ENCODE peak calls at places on chromosomes 1 and 21, in ten cellular contexts. One of them, this sample, is unnamed.

GRCh38 chr1:185317886-185318310 is 855 bp upstream of the IVNS1ABP start:
- DNase-seq in activated T-helper 2 cell treated with anti-CD3 and anti-CD28 coated beads, Interferon-gamma antibody, Interleukin-2, Interleukin-4, amounts not matched to agents 10 μg/mL and 5 μg/mL and 100 μg/mL, durations not matched to agents 14 hours and 24 hours and 36 hours: peak; percentile 69
- DNase-seq in midbrain: peak; percentile 42
- DNase-seq in left cardiac atrium: peak; percentile 28
- DNase-seq in MG63: peak; percentile 27
- DNase-seq in heart left ventricle: peak; percentile 42
- DNase-seq in EL: no peak
- DNase-seq in AG04450: no peak
- DNase-seq in iPS DF 19.7: no peak
- DNase-seq in iris pigment epithelial cell: peak; percentile 31
- DNase-seq in this sample: peak; percentile 69

GRCh38 chr1:13832536-13832935 is 132.5 kb downstream of the PRDM2 start:
- DNase-seq in iris pigment epithelial cell: no peak
- DNase-seq in heart left ventricle: no peak
- DNase-seq in midbrain: no peak
- DNase-seq in iPS DF 19.7: no peak
- DNase-seq in activated T-helper 2 cell treated with anti-CD3 and anti-CD28 coated beads, Interferon-gamma antibody, Interleukin-2, Interleukin-4, amounts not matched to agents 10 μg/mL and 5 μg/mL and 100 μg/mL, durations not matched to agents 14 hours and 24 hours and 36 hours: no peak
- DNase-seq in AG04450: no peak
- DNase-seq in EL: no peak
- DNase-seq in MG63: no peak
- DNase-seq in left cardiac atrium: no peak
- DNase-seq in this sample: no peak

GRCh38 chr1:110588486-110588885 is 17.7 kb downstream of the KCNA2 start:
- DNase-seq in iPS DF 19.7: no peak
- DNase-seq in midbrain: no peak
- DNase-seq in EL: no peak
- DNase-seq in left cardiac atrium: no peak
- DNase-seq in AG04450: no peak
- DNase-seq in activated T-helper 2 cell treated with anti-CD3 and anti-CD28 coated beads, Interferon-gamma antibody, Interleukin-2, Interleukin-4, amounts not matched to agents 10 μg/mL and 5 μg/mL and 100 μg/mL, durations not matched to agents 14 hours and 24 hours and 36 hours: no peak
- DNase-seq in iris pigment epithelial cell: no peak
- DNase-seq in MG63: no peak
- DNase-seq in heart left ventricle: no peak
- DNase-seq in this sample: no peak

GRCh38 chr1:93699676-93700168 is 18.1 kb upstream of the BCAR3 start:
- DNase-seq in EL: no peak
- DNase-seq in MG63: no peak
- DNase-seq in midbrain: no peak
- DNase-seq in iPS DF 19.7: no peak
- DNase-seq in activated T-helper 2 cell treated with anti-CD3 and anti-CD28 coated beads, Interferon-gamma antibody, Interleukin-2, Interleukin-4, amounts not matched to agents 10 μg/mL and 5 μg/mL and 100 μg/mL, durations not matched to agents 14 hours and 24 hours and 36 hours: no peak
- DNase-seq in heart left ventricle: no peak
- DNase-seq in AG04450: no peak
- DNase-seq in left cardiac atrium: no peak
- DNase-seq in iris pigment epithelial cell: no peak
- DNase-seq in this sample: no peak

GRCh38 chr1:14820320-14821085 is 222.0 kb downstream of the KAZN start:
- DNase-seq in iPS DF 19.7: no peak
- DNase-seq in midbrain: no peak
- DNase-seq in MG63: no peak
- DNase-seq in heart left ventricle: no peak
- DNase-seq in AG04450: no peak
- DNase-seq in activated T-helper 2 cell treated with anti-CD3 and anti-CD28 coated beads, Interferon-gamma antibody, Interleukin-2, Interleukin-4, amounts not matched to agents 10 μg/mL and 5 μg/mL and 100 μg/mL, durations not matched to agents 14 hours and 24 hours and 36 hours: no peak
- DNase-seq in iris pigment epithelial cell: no peak
- DNase-seq in left cardiac atrium: no peak
- DNase-seq in EL: no peak
- DNase-seq in this sample: no peak

GRCh38 chr1:8384577-8384976 is 66.7 kb downstream of the SLC45A1 start:
- DNase-seq in iPS DF 19.7: no peak
- DNase-seq in iris pigment epithelial cell: no peak
- DNase-seq in EL: peak; percentile 15
- DNase-seq in AG04450: no peak
- DNase-seq in heart left ventricle: no peak
- DNase-seq in activated T-helper 2 cell treated with anti-CD3 and anti-CD28 coated beads, Interferon-gamma antibody, Interleukin-2, Interleukin-4, amounts not matched to agents 10 μg/mL and 5 μg/mL and 100 μg/mL, durations not matched to agents 14 hours and 24 hours and 36 hours: no peak
- DNase-seq in left cardiac atrium: no peak
- DNase-seq in MG63: no peak
- DNase-seq in midbrain: peak; percentile 41
- DNase-seq in this sample: no peak

GRCh38 chr1:229006121-229006870 is 264.6 kb upstream of the RAB4A start:
- DNase-seq in heart left ventricle: no peak
- DNase-seq in AG04450: no peak
- DNase-seq in iPS DF 19.7: no peak
- DNase-seq in MG63: no peak
- DNase-seq in iris pigment epithelial cell: no peak
- DNase-seq in activated T-helper 2 cell treated with anti-CD3 and anti-CD28 coated beads, Interferon-gamma antibody, Interleukin-2, Interleukin-4, amounts not matched to agents 10 μg/mL and 5 μg/mL and 100 μg/mL, durations not matched to agents 14 hours and 24 hours and 36 hours: no peak
- DNase-seq in midbrain: no peak
- DNase-seq in left cardiac atrium: no peak
- DNase-seq in EL: no peak
- DNase-seq in this sample: no peak

GRCh38 chr1:203777596-203777995 is 12.6 kb downstream of the LAX1 start:
- DNase-seq in activated T-helper 2 cell treated with anti-CD3 and anti-CD28 coated beads, Interferon-gamma antibody, Interleukin-2, Interleukin-4, amounts not matched to agents 10 μg/mL and 5 μg/mL and 100 μg/mL, durations not matched to agents 14 hours and 24 hours and 36 hours: no peak
- DNase-seq in MG63: no peak
- DNase-seq in left cardiac atrium: no peak
- DNase-seq in iris pigment epithelial cell: peak; percentile 28
- DNase-seq in EL: no peak
- DNase-seq in heart left ventricle: no peak
- DNase-seq in iPS DF 19.7: no peak
- DNase-seq in AG04450: no peak
- DNase-seq in midbrain: no peak
- DNase-seq in this sample: no peak

GRCh38 chr1:83033682-83034081 is 965.2 kb downstream of the TTLL7 start:
- DNase-seq in activated T-helper 2 cell treated with anti-CD3 and anti-CD28 coated beads, Interferon-gamma antibody, Interleukin-2, Interleukin-4, amounts not matched to agents 10 μg/mL and 5 μg/mL and 100 μg/mL, durations not matched to agents 14 hours and 24 hours and 36 hours: no peak
- DNase-seq in EL: peak; percentile 49
- DNase-seq in iris pigment epithelial cell: peak; percentile 31
- DNase-seq in MG63: peak; percentile 36
- DNase-seq in iPS DF 19.7: no peak
- DNase-seq in AG04450: no peak
- DNase-seq in heart left ventricle: no peak
- DNase-seq in midbrain: no peak
- DNase-seq in left cardiac atrium: no peak
- DNase-seq in this sample: no peak

GRCh38 chr1:1552263-1552639 is 11.8 kb upstream of the TMEM240 start:
- DNase-seq in midbrain: no peak
- DNase-seq in AG04450: no peak
- DNase-seq in heart left ventricle: no peak
- DNase-seq in left cardiac atrium: no peak
- DNase-seq in EL: no peak
- DNase-seq in iPS DF 19.7: no peak
- DNase-seq in iris pigment epithelial cell: no peak
- DNase-seq in activated T-helper 2 cell treated with anti-CD3 and anti-CD28 coated beads, Interferon-gamma antibody, Interleukin-2, Interleukin-4, amounts not matched to agents 10 μg/mL and 5 μg/mL and 100 μg/mL, durations not matched to agents 14 hours and 24 hours and 36 hours: no peak
- DNase-seq in MG63: no peak
- DNase-seq in this sample: no peak

GRCh38 chr1:54287176-54287650 is 87.2 kb downstream of the MRPL37 start:
- DNase-seq in heart left ventricle: peak; percentile 89
- DNase-seq in EL: peak; percentile 40
- DNase-seq in MG63: peak; percentile 65
- DNase-seq in iris pigment epithelial cell: peak; percentile 76
- DNase-seq in left cardiac atrium: peak; percentile 79
- DNase-seq in activated T-helper 2 cell treated with anti-CD3 and anti-CD28 coated beads, Interferon-gamma antibody, Interleukin-2, Interleukin-4, amounts not matched to agents 10 μg/mL and 5 μg/mL and 100 μg/mL, durations not matched to agents 14 hours and 24 hours and 36 hours: peak; percentile 77
- DNase-seq in AG04450: no peak
- DNase-seq in iPS DF 19.7: no peak
- DNase-seq in midbrain: peak; percentile 22
- DNase-seq in this sample: no peak

GRCh38 chr1:61818992-61819391 is 76.7 kb downstream of the PATJ start:
- DNase-seq in midbrain: no peak
- DNase-seq in AG04450: no peak
- DNase-seq in activated T-helper 2 cell treated with anti-CD3 and anti-CD28 coated beads, Interferon-gamma antibody, Interleukin-2, Interleukin-4, amounts not matched to agents 10 μg/mL and 5 μg/mL and 100 μg/mL, durations not matched to agents 14 hours and 24 hours and 36 hours: no peak
- DNase-seq in heart left ventricle: no peak
- DNase-seq in MG63: no peak
- DNase-seq in iPS DF 19.7: no peak
- DNase-seq in iris pigment epithelial cell: no peak
- DNase-seq in EL: no peak
- DNase-seq in left cardiac atrium: no peak
- DNase-seq in this sample: no peak

GRCh38 chr21:37385179-37385765 is 18.7 kb downstream of the DYRK1A start:
- DNase-seq in EL: no peak
- DNase-seq in iris pigment epithelial cell: no peak
- DNase-seq in iPS DF 19.7: no peak
- DNase-seq in midbrain: no peak
- DNase-seq in heart left ventricle: no peak
- DNase-seq in activated T-helper 2 cell treated with anti-CD3 and anti-CD28 coated beads, Interferon-gamma antibody, Interleukin-2, Interleukin-4, amounts not matched to agents 10 μg/mL and 5 μg/mL and 100 μg/mL, durations not matched to agents 14 hours and 24 hours and 36 hours: no peak
- DNase-seq in left cardiac atrium: no peak
- DNase-seq in AG04450: no peak
- DNase-seq in MG63: no peak
- DNase-seq in this sample: no peak

GRCh38 chr1:21349693-21350092 is 59.4 kb upstream of the ECE1 start:
- DNase-seq in EL: no peak
- DNase-seq in iPS DF 19.7: no peak
- DNase-seq in left cardiac atrium: no peak
- DNase-seq in midbrain: no peak
- DNase-seq in heart left ventricle: no peak
- DNase-seq in activated T-helper 2 cell treated with anti-CD3 and anti-CD28 coated beads, Interferon-gamma antibody, Interleukin-2, Interleukin-4, amounts not matched to agents 10 μg/mL and 5 μg/mL and 100 μg/mL, durations not matched to agents 14 hours and 24 hours and 36 hours: no peak
- DNase-seq in MG63: no peak
- DNase-seq in iris pigment epithelial cell: no peak
- DNase-seq in AG04450: no peak
- DNase-seq in this sample: no peak

GRCh38 chr1:219188331-219188803 is 14.7 kb downstream of the LYPLAL1 start:
- DNase-seq in EL: no peak
- DNase-seq in left cardiac atrium: no peak
- DNase-seq in AG04450: no peak
- DNase-seq in midbrain: no peak
- DNase-seq in iris pigment epithelial cell: no peak
- DNase-seq in activated T-helper 2 cell treated with anti-CD3 and anti-CD28 coated beads, Interferon-gamma antibody, Interleukin-2, Interleukin-4, amounts not matched to agents 10 μg/mL and 5 μg/mL and 100 μg/mL, durations not matched to agents 14 hours and 24 hours and 36 hours: no peak
- DNase-seq in MG63: no peak
- DNase-seq in heart left ventricle: no peak
- DNase-seq in iPS DF 19.7: no peak
- DNase-seq in this sample: no peak

GRCh38 chr21:44907966-44908364 is 12.7 kb downstream of the ITGB2 start:
- DNase-seq in MG63: no peak
- DNase-seq in AG04450: no peak
- DNase-seq in EL: no peak
- DNase-seq in iris pigment epithelial cell: no peak
- DNase-seq in left cardiac atrium: no peak
- DNase-seq in heart left ventricle: peak; percentile 60
- DNase-seq in activated T-helper 2 cell treated with anti-CD3 and anti-CD28 coated beads, Interferon-gamma antibody, Interleukin-2, Interleukin-4, amounts not matched to agents 10 μg/mL and 5 μg/mL and 100 μg/mL, durations not matched to agents 14 hours and 24 hours and 36 hours: no peak
- DNase-seq in iPS DF 19.7: no peak
- DNase-seq in midbrain: peak; percentile 18
- DNase-seq in this sample: peak; percentile 85

GRCh38 chr1:24278726-24279125 is 40.4 kb upstream of the GRHL3 start:
- DNase-seq in heart left ventricle: no peak
- DNase-seq in EL: no peak
- DNase-seq in AG04450: no peak
- DNase-seq in MG63: no peak
- DNase-seq in iris pigment epithelial cell: no peak
- DNase-seq in activated T-helper 2 cell treated with anti-CD3 and anti-CD28 coated beads, Interferon-gamma antibody, Interleukin-2, Interleukin-4, amounts not matched to agents 10 μg/mL and 5 μg/mL and 100 μg/mL, durations not matched to agents 14 hours and 24 hours and 36 hours: no peak
- DNase-seq in left cardiac atrium: no peak
- DNase-seq in iPS DF 19.7: no peak
- DNase-seq in midbrain: no peak
- DNase-seq in this sample: no peak

GRCh38 chr1:107139833-107140702 is 771 bp upstream of the NTNG1 start:
- DNase-seq in EL: peak; percentile 74
- DNase-seq in heart left ventricle: peak; percentile 16
- DNase-seq in AG04450: no peak
- DNase-seq in activated T-helper 2 cell treated with anti-CD3 and anti-CD28 coated beads, Interferon-gamma antibody, Interleukin-2, Interleukin-4, amounts not matched to agents 10 μg/mL and 5 μg/mL and 100 μg/mL, durations not matched to agents 14 hours and 24 hours and 36 hours: no peak
- DNase-seq in iris pigment epithelial cell: peak; percentile 41
- DNase-seq in midbrain: peak; percentile 52
- DNase-seq in MG63: peak; percentile 49
- DNase-seq in iPS DF 19.7: peak; percentile 72
- DNase-seq in left cardiac atrium: peak; percentile 21
- DNase-seq in this sample: no peak

GRCh38 chr1:79110749-79111148 is 104.2 kb upstream of the ADGRL4 start:
- DNase-seq in midbrain: no peak
- DNase-seq in iris pigment epithelial cell: no peak
- DNase-seq in heart left ventricle: no peak
- DNase-seq in MG63: no peak
- DNase-seq in EL: no peak
- DNase-seq in iPS DF 19.7: no peak
- DNase-seq in left cardiac atrium: no peak
- DNase-seq in activated T-helper 2 cell treated with anti-CD3 and anti-CD28 coated beads, Interferon-gamma antibody, Interleukin-2, Interleukin-4, amounts not matched to agents 10 μg/mL and 5 μg/mL and 100 μg/mL, durations not matched to agents 14 hours and 24 hours and 36 hours: no peak
- DNase-seq in AG04450: no peak
- DNase-seq in this sample: no peak

GRCh38 chr1:151386002-151386401 is 13.4 kb upstream of the PSMB4 start:
- DNase-seq in MG63: no peak
- DNase-seq in left cardiac atrium: no peak
- DNase-seq in iPS DF 19.7: no peak
- DNase-seq in iris pigment epithelial cell: no peak
- DNase-seq in activated T-helper 2 cell treated with anti-CD3 and anti-CD28 coated beads, Interferon-gamma antibody, Interleukin-2, Interleukin-4, amounts not matched to agents 10 μg/mL and 5 μg/mL and 100 μg/mL, durations not matched to agents 14 hours and 24 hours and 36 hours: no peak
- DNase-seq in heart left ventricle: no peak
- DNase-seq in EL: no peak
- DNase-seq in AG04450: no peak
- DNase-seq in midbrain: no peak
- DNase-seq in this sample: no peak

GRCh38 chr1:201272838-201273237 is 10.5 kb upstream of the PKP1 start:
- DNase-seq in midbrain: no peak
- DNase-seq in activated T-helper 2 cell treated with anti-CD3 and anti-CD28 coated beads, Interferon-gamma antibody, Interleukin-2, Interleukin-4, amounts not matched to agents 10 μg/mL and 5 μg/mL and 100 μg/mL, durations not matched to agents 14 hours and 24 hours and 36 hours: no peak
- DNase-seq in AG04450: no peak
- DNase-seq in iPS DF 19.7: no peak
- DNase-seq in MG63: no peak
- DNase-seq in EL: no peak
- DNase-seq in iris pigment epithelial cell: no peak
- DNase-seq in left cardiac atrium: no peak
- DNase-seq in heart left ventricle: no peak
- DNase-seq in this sample: no peak

GRCh38 chr1:162364498-162364897 is 12.2 kb downstream of the SPATA46 start:
- DNase-seq in iris pigment epithelial cell: no peak
- DNase-seq in EL: no peak
- DNase-seq in left cardiac atrium: no peak
- DNase-seq in MG63: no peak
- DNase-seq in heart left ventricle: no peak
- DNase-seq in midbrain: no peak
- DNase-seq in iPS DF 19.7: no peak
- DNase-seq in AG04450: no peak
- DNase-seq in activated T-helper 2 cell treated with anti-CD3 and anti-CD28 coated beads, Interferon-gamma antibody, Interleukin-2, Interleukin-4, amounts not matched to agents 10 μg/mL and 5 μg/mL and 100 μg/mL, durations not matched to agents 14 hours and 24 hours and 36 hours: no peak
- DNase-seq in this sample: no peak

GRCh38 chr1:117657031-117657430 is 51.2 kb downstream of the TENT5C start:
- DNase-seq in EL: peak; percentile 84
- DNase-seq in AG04450: peak; percentile 57
- DNase-seq in activated T-helper 2 cell treated with anti-CD3 and anti-CD28 coated beads, Interferon-gamma antibody, Interleukin-2, Interleukin-4, amounts not matched to agents 10 μg/mL and 5 μg/mL and 100 μg/mL, durations not matched to agents 14 hours and 24 hours and 36 hours: no peak
- DNase-seq in heart left ventricle: peak; percentile 49
- DNase-seq in iris pigment epithelial cell: peak; percentile 92
- DNase-seq in left cardiac atrium: no peak
- DNase-seq in midbrain: no peak
- DNase-seq in iPS DF 19.7: no peak
- DNase-seq in MG63: peak; percentile 87
- DNase-seq in this sample: no peak